ENCODE peak calls at places on chromosomes 6 and 20, in six cellular contexts. I is fibroblast of mammary gland, X is astrocyte of the cerebellum, Q is endodermal cell, F is neural progenitor cell, W is stomach. Z is an unnamed sample.

GRCh38 chr20:46979603-46980241 is 85.1 kb downstream of the EYA2 start:
- DNase-seq in X (no peak), W (no peak), F (no peak), I (no peak), Q (no peak), Z (peak)

GRCh38 chr20:38870733-38871559 is 55.3 kb upstream of the FAM83D start:
- DNase-seq in X (no peak), I (peak), F (no peak), W (no peak), Q (no peak), Z (peak)

GRCh38 chr6:150267686-150268561 is 100.9 kb upstream of the IYD start:
- DNase-seq in W (no peak), I (peak), F (no peak), Q (no peak), X (no peak), Z (peak)

GRCh38 chr6:2748183-2748582 is 2.5 kb downstream of the MYLK4 start:
- DNase-seq in F (no peak), W (no peak), I (no peak), X (no peak), Q (no peak), Z (no peak)

GRCh38 chr6:43625393-43625992 is 3.6 kb downstream of the GTPBP2 start:
- DNase-seq in F (no peak), X (no peak), Q (no peak), I (no peak), W (no peak), Z (no peak)

GRCh38 chr6:17640477-17640917 is 40.4 kb downstream of the FAM8A1 start:
- DNase-seq in F (no peak), Q (no peak), I (peak), W (no peak), X (no peak), Z (peak)

GRCh38 chr6:145813285-145814034 is 1.1 kb downstream of the FBXO30 start:
- DNase-seq in I (peak), F (no peak), X (peak), Q (no peak), W (no peak), Z (peak)

GRCh38 chr6:29941476-29941875 is 856 bp upstream of the HLA-A start:
- DNase-seq in X (no peak), W (no peak), F (no peak), I (peak), Q (no peak), Z (peak)

GRCh38 chr20:46631212-46631869 is 19.9 kb downstream of the SLC13A3 start:
- DNase-seq in X (no peak), I (peak), F (peak), Q (peak), W (peak), Z (peak)

GRCh38 chr6:126781582-126781981 is 336.9 kb upstream of the RSPO3 start:
- DNase-seq in X (no peak), I (no peak), Q (no peak), F (peak), W (no peak), Z (no peak)

GRCh38 chr6:80341330-80341729 is 234.9 kb downstream of the BCKDHB start:
- DNase-seq in Q (no peak), I (peak), X (no peak), W (no peak), F (no peak), Z (no peak)

GRCh38 chr6:138682722-138683521 is 90.6 kb upstream of the CCDC28A start:
- DNase-seq in W (no peak), F (no peak), X (no peak), I (peak), Q (no peak), Z (peak)

GRCh38 chr6:55678330-55679224 is 99.6 kb upstream of the HMGCLL1 start:
- DNase-seq in X (peak), W (no peak), Q (no peak), I (no peak), F (no peak), Z (no peak)

GRCh38 chr6:143603474-143603873 is 74.3 kb upstream of the PHACTR2 start:
- DNase-seq in X (no peak), Q (no peak), I (no peak), F (no peak), W (no peak), Z (no peak)

GRCh38 chr20:56155625-56156024 is 92.9 kb upstream of the MC3R start:
- DNase-seq in Q (no peak), X (no peak), W (no peak), I (no peak), F (no peak), Z (no peak)

GRCh38 chr6:81753709-81754678 is 1.5 kb upstream of the TENT5A start:
- DNase-seq in W (peak), Q (peak), I (peak), X (no peak), F (peak), Z (peak)

GRCh38 chr6:2999005-2999620 is 581 bp upstream of the NQO2 start:
- DNase-seq in I (peak), W (peak), Q (no peak), X (no peak), F (no peak), Z (peak)

GRCh38 chr6:104640761-104641160 is 219.0 kb downstream of the HACE1 start:
- DNase-seq in Q (no peak), X (no peak), I (no peak), F (no peak), W (no peak), Z (no peak)

GRCh38 chr20:17663486-17663885 is 18.6 kb downstream of the RRBP1 start:
- DNase-seq in Q (no peak), X (peak), F (peak), I (peak), W (no peak), Z (no peak)

GRCh38 chr20:36606171-36607116 is 865 bp downstream of the RAB5IF start:
- DNase-seq in F (peak), I (peak), X (no peak), Q (peak), W (peak), Z (peak)

GRCh38 chr20:24102749-24103148 is 114.2 kb upstream of the GGTLC1 start:
- DNase-seq in W (no peak), I (no peak), X (no peak), F (no peak), Q (no peak), Z (peak)

GRCh38 chr6:119351005-119351394 is 1.4 kb upstream of the MAN1A1 start:
- DNase-seq in W (no peak), X (peak), Q (no peak), F (no peak), I (peak), Z (peak)

GRCh38 chr6:53647437-53648094 is 18.0 kb downstream of the KLHL31 start:
- DNase-seq in F (no peak), W (no peak), I (peak), X (no peak), Q (no peak), Z (peak)

GRCh38 chr6:158322724-158323560 is 10.7 kb downstream of the TULP4 start:
- DNase-seq in X (peak), W (no peak), F (no peak), Q (no peak), I (peak), Z (peak)

GRCh38 chr6:13924949-13925881 is at the start of gene RNF182:
- DNase-seq in Q (peak), W (no peak), I (no peak), X (no peak), F (peak), Z (peak)

GRCh38 chr20:25082498-25082873 is 545 bp upstream of the VSX1 start:
- DNase-seq in I (no peak), F (peak), X (no peak), Q (no peak), W (no peak), Z (no peak)

GRCh38 chr6:154412106-154412820 is 55.7 kb upstream of the IPCEF1 start:
- DNase-seq in I (no peak), F (no peak), X (no peak), Q (no peak), W (no peak), Z (no peak)

DNA sequence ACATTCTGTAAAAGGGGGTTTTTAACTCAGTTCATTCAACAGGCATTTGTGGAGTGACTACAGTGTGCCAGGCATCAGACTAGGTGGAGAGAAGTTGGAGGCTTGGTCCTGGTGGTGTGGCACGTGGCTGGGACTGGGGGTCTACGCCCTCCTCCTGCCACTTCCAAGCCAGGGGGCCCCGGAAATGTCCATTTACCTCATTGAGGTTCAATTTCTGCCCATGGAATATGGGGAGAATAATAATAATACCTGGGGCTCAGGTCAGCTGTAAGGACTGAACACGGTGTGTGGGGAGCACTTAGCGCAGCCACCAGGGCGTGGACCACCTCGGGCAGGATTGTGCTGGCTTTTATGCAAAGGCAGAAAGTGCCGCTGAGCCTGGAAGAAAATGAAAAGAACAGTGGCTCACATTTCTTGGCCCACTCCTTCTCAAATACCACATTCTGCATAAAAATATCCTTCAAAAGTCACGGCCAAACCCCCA is 229.4 kb downstream of the ANKRD60 start:
- DNase-seq in F (no peak), I (no peak), Q (no peak), W (no peak), X (no peak), Z (no peak)
- H3K4me3 ChIP-seq in F (peak), I (no peak), Q (no peak), W (no peak), X (no peak), Z (no peak)

GRCh38 chr6:68711386-68712000 is 76.4 kb downstream of the ADGRB3 start:
- DNase-seq in Q (no peak), W (no peak), X (no peak), F (no peak), I (no peak), Z (no peak)

GRCh38 chr6:68710916-68711315 is 75.8 kb downstream of the ADGRB3 start:
- DNase-seq in Q (no peak), W (no peak), F (no peak), I (no peak), X (no peak), Z (no peak)

GRCh38 chr6:68718379-68719073 is 83.4 kb downstream of the ADGRB3 start:
- DNase-seq in F (no peak), X (no peak), I (peak), W (no peak), Q (no peak), Z (peak)

GRCh38 chr6:68719761-68720160 is 84.7 kb downstream of the ADGRB3 start:
- DNase-seq in Q (no peak), X (no peak), F (no peak), W (no peak), I (no peak), Z (no peak)

DNA sequence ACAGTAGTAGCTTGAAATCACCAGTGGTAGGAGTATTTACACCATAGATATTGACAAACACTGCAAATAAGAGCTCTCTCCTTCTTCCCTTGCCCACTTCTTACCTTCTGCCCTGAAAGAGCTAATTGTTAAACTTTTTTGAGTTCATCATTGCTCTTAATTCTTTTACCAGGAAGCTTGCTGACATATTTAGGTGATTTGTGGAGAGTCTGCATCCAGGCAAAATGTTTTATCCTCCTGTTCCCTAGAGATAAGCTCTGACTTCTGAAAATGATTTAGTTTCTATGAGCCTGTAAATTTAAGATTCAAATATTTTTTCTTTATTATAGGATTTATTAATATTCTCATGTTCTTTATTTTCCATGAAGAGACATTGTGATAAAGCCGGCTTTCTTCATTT is 81.5 kb downstream of the ADGRB3 start:
- DNase-seq in W (no peak), F (no peak), X (no peak), Q (no peak), I (no peak), Z (no peak)
- H3K4me3 ChIP-seq in W (no peak), F (no peak), X (no peak), Q (no peak), I (no peak), Z (no peak)

DNA sequence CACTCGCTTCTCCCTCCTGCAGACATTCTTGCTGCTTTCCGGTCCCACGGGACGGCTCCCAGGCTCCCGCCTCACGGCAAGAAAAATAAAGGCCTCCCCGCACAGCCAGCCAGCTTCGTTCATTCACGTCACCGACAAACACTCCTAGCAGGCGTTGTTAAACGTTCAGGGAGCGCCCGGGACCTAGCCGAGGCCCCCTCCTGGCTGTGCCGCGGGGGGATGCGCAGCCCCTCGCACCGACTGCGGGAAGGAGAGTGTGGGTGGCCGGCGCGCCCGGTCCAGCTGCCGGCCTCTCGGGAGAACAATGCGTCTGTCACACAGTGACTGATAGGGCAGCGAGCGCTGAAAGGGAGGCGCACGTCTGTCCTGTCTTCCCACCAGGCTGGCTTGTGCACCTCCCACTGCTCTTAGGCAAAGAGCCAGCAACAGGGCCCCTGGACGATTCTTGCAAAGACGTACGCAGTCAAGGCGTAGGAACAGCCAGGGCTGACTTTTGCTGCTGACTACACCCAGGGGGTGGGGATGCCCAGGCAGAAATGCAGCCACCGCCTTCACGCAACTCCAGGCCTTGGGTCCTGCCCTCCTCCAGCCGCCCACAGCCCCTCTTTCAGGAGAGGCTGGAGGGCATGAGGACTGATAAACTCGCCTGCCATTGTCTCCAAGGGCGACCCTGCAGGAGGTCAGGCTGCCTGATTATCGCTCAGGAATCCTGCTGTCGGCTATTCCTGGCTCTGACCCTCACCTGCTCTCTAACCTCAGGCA is 61.8 kb upstream of the HDDC2 start:
- DNase-seq in X (no peak), F (peak), Q (peak), I (peak), W (peak), Z (peak)
- H3K4me3 ChIP-seq in X (peak), F (peak), Q (peak), I (peak), W (peak), Z (peak)

DNA sequence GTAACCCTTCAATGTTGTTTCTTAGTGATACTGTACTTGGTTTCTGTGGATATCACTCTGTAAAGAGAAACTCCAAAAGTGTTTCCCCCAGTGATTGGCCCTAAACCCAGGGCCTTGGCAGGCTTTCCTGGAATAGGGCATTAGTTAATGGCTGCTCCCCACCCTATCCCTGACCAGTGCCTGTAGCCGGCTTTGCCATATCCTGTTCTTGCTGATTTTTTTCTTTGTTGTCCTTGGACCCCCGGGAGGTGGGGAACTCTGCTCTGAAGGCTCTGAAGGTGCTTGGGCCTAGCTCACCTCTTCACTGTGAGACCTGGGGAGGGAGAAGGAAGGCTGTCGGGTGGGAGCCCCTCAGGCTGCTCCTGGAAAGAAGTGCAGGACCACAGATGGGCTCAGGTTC is 120.1 kb downstream of the TCP11 start:
- DNase-seq in I (no peak), F (no peak), W (peak), Q (peak), X (no peak), Z (no peak)
- H3K4me3 ChIP-seq in I (no peak), F (no peak), W (peak), Q (no peak), X (no peak), Z (no peak)

DNA sequence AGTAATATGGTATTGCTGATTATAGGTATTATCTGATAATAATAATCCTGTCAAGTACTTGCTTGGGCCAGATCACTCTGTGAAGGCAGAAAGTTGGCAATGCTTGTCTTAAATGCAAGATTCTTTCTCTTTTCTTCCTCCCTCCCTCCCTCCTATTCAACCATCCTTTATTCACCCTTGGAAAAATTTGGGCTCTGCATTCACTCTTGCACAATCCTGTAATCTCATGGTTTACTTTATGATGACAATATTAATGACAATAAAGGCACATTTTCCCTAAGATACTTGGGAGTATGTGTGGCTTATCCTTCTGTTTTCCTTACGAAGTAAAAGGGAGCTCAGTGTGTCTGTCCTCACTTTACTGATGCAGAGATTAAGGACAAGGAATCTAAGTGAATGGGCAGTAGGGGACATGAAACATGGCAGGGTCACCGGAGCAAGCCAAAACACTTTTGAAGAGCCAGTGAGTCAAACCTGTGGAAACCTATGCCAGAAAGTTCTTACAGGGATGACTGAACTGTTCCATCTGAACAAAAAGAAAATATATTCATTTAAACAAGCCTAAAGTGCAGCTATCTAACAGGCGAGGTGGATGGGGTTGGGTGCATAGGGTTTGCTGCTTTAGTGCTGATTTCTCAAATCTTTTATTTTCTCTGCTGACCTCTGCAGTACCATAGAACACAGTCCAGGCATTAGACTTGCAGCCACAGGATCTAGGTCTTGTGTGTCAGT is 14.6 kb upstream of the RIPOR2 start:
- DNase-seq in F (no peak), W (no peak), X (no peak), Q (no peak), I (no peak), Z (no peak)
- H3K4me3 ChIP-seq in F (no peak), W (no peak), X (no peak), Q (no peak), I (no peak), Z (no peak)

GRCh38 chr6:40165036-40165709 is 230.9 kb upstream of the MOCS1 start:
- DNase-seq in F (no peak), X (no peak), I (no peak), W (no peak), Q (no peak), Z (no peak)
- H3K4me3 ChIP-seq in F (no peak), X (no peak), I (no peak), W (no peak), Q (no peak), Z (no peak)

GRCh38 chr6:134590449-134590848 is 272.5 kb upstream of the SGK1 start:
- DNase-seq in W (no peak), F (no peak), Q (no peak), I (peak), X (no peak), Z (peak)
- H3K4me3 ChIP-seq in W (no peak), F (no peak), Q (no peak), I (no peak), X (no peak), Z (no peak)

DNA sequence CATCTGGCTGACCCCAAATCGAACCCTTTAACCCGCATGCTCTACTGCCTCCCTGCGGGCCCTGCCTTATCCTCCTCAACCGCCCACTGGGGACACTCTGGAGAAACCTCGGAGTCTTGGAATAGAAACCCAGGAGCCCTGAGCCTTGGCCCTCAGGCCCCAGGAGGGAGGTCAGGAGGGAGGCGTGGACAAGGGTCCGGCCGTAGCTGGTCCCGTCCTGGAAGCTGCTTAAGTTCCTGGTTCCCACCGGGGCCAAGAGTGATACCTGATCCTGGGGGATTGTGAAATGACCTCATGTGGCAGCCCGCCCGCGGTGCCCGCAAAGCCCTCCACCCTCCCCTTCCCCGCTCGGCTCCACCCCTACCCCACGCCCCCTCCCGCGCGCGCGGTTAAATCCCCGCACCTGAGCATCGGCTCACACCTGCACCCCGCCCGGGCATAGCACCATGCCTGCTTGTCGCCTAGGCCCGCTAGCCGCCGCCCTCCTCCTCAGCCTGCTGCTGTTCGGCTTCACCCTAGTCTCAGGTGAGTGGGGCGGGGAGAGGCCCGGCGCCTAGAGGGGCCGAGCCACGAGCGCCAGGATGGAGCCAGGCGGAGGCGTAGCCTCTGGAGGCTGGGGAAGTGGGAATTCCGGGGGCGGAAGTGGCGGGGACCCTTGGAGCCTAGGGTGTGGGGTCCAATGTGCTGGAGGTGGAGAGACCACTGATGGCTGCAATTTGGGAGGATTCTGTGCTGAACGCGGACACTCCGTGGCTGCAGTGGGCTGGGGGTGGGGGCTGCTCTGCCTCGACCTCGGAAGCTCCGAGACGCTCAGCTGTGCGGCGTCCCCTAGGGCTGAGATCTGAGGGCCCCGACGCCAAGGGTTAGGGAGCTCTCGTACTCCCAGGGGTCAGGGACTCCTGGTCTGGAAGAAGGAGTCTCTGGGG is at the start of gene WFDC2:
- DNase-seq in W (peak), F (peak), I (no peak), Q (peak), X (no peak), Z (no peak)
- H3K4me3 ChIP-seq in W (peak), F (peak), I (peak), Q (peak), X (peak), Z (peak)

GRCh38 chr6:41442800-41443501 is 103.2 kb upstream of the FOXP4 start:
- DNase-seq in I (peak), Q (peak), X (no peak), F (peak), W (peak), Z (no peak)
- H3K4me3 ChIP-seq in I (no peak), Q (peak), X (peak), F (peak), W (peak), Z (no peak)

Z was measured in epithelial cell of esophagus.